ENCODE peak calls at places on chromosome 16, in four cellular contexts. A, D, J and Z are unnamed samples.

GRCh38 chr16:87127061-87127765 is 190.0 kb downstream of the C16orf95 start:
- DNase-seq in A (no peak), D (no peak), J (peak; percentile 34), Z (no peak)

GRCh38 chr16:2481676-2482075 is 6.7 kb downstream of the TBC1D24 start:
- DNase-seq in J (no peak), A (no peak), D (no peak), Z (no peak)

GRCh38 chr16:1026784-1027415 is 45.3 kb downstream of the SOX8 start:
- DNase-seq in J (no peak), A (no peak), D (no peak), Z (no peak)

GRCh38 chr16:30185683-30186421 is 2.5 kb downstream of the CORO1A start:
- DNase-seq in J (no peak), D (peak; percentile 23), A (no peak), Z (no peak)

GRCh38 chr16:57013268-57013667 is 23.9 kb downstream of the NLRC5 start:
- DNase-seq in D (no peak), A (no peak), J (no peak), Z (peak; percentile 56)

GRCh38 chr16:3915438-3916250 is 35.1 kb upstream of the CREBBP start:
- DNase-seq in J (no peak), D (no peak), A (no peak), Z (no peak)

GRCh38 chr16:83917152-83918120 is 18.5 kb downstream of the MLYCD start:
- DNase-seq in D (no peak), J (no peak), A (no peak), Z (no peak)

GRCh38 chr16:69270831-69271230 is 40.3 kb upstream of the VPS4A start:
- DNase-seq in A (no peak), J (no peak), D (no peak), Z (no peak)

GRCh38 chr16:66020642-66021041 is 345.8 kb upstream of the CDH5 start:
- DNase-seq in A (no peak), J (no peak), D (no peak), Z (peak; percentile 44)

GRCh38 chr16:27446721-27447120 is 44.7 kb downstream of the IL21R start:
- DNase-seq in A (no peak), J (no peak), D (no peak), Z (no peak)

GRCh38 chr16:79839851-79840321 is 239.3 kb upstream of the MAF start:
- DNase-seq in J (peak; percentile 54), A (no peak), D (no peak), Z (no peak)